ENCODE peak calls at places on chromosomes 2 and 18, in four cellular contexts. O is K562, X is HepG2, R is GM12878. S is an unnamed sample.

GRCh38 chr2:16508061-16508851 is 157.4 kb downstream of the CYRIA start:
- DNase-seq in O (peak), X (peak), R (no peak), S (peak)

GRCh38 chr2:50196775-50197482 is 835.0 kb downstream of the NRXN1 start:
- DNase-seq in O (no peak), X (no peak), R (no peak), S (no peak)

GRCh38 chr2:120177973-120178372 is 45.2 kb downstream of the TMEM185B start:
- DNase-seq in O (no peak), X (no peak), R (no peak), S (no peak)

GRCh38 chr2:54966165-54966819 is 84.0 kb downstream of the RTN4 start:
- DNase-seq in O (no peak), X (no peak), R (no peak), S (no peak)

GRCh38 chr2:156492979-156493378 is 56.8 kb downstream of the GPD2 start:
- DNase-seq in O (no peak), X (no peak), R (no peak), S (no peak)

GRCh38 chr2:100066246-100066645 is 76.1 kb downstream of the AFF3 start:
- DNase-seq in O (no peak), X (no peak), R (no peak), S (no peak)

GRCh38 chr2:183925281-183925680 is 673.0 kb upstream of the ZNF804A start:
- DNase-seq in O (no peak), X (no peak), R (no peak), S (no peak)

GRCh38 chr2:161243312-161243711 is 64.9 kb upstream of the PSMD14 start:
- DNase-seq in O (no peak), X (no peak), R (no peak), S (no peak)

GRCh38 chr2:137828624-137829023 is 135.6 kb upstream of the HNMT start:
- DNase-seq in O (peak), X (no peak), R (no peak), S (no peak)

GRCh38 chr18:3192286-3192685 is 27.5 kb downstream of the MYOM1 start:
- DNase-seq in O (no peak), X (no peak), R (no peak), S (no peak)

GRCh38 chr2:120614901-120615300 is 120.8 kb upstream of the GLI2 start:
- DNase-seq in O (no peak), X (no peak), R (no peak), S (no peak)

GRCh38 chr2:47189635-47190034 is 34.5 kb upstream of the STPG4 start:
- DNase-seq in O (no peak), X (no peak), R (no peak), S (no peak)

GRCh38 chr2:160379399-160379798 is 114.2 kb downstream of the RBMS1 start:
- DNase-seq in O (no peak), X (no peak), R (no peak), S (no peak)

GRCh38 chr2:58545300-58546280 is 304.5 kb upstream of the FANCL start:
- DNase-seq in O (no peak), X (no peak), R (no peak), S (no peak)

GRCh38 chr2:102801098-102801718 is 39.4 kb downstream of the TMEM182 start:
- DNase-seq in O (peak), X (no peak), R (no peak), S (peak)

GRCh38 chr2:180385601-180386201 is 378.6 kb upstream of the CWC22 start:
- DNase-seq in O (no peak), X (no peak), R (no peak), S (no peak)

GRCh38 chr2:61218076-61218816 is 56.3 kb downstream of the C2orf74 start:
- DNase-seq in O (no peak), X (no peak), R (no peak), S (no peak)

GRCh38 chr2:61218817-61219170 is 56.8 kb downstream of the C2orf74 start:
- DNase-seq in O (no peak), X (no peak), R (no peak), S (no peak)

GRCh38 chr2:61221819-61222218 is 59.8 kb downstream of the C2orf74 start:
- DNase-seq in O (no peak), X (no peak), R (no peak), S (no peak)

GRCh38 chr2:61222567-61222966 is 60.6 kb downstream of the C2orf74 start:
- DNase-seq in O (no peak), X (no peak), R (no peak), S (no peak)

DNA sequence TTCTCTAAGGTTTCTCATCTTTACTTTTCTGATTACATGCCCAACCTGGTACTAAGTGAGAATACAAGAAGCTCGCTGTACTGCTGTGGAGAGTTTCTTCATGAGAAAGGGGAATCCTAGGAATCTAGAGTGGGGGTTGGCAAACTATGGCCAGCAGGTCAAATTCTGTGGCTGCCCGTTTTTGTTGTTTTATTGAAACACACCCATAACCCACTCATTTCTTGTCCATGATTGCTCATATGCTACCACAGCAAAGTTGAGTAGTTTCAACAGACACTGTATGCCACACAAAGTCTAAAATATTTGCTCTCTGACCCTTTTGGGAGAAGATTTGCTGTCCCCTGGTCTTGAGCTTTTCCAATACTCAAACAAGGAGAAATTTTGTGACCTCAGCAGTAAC is 58.8 kb downstream of the C2orf74 start:
- DNase-seq in O (no peak), X (no peak), R (no peak), S (no peak)
- TF ChIP-seq CHD4 in O (no peak), X (no peak), R (no peak), S (no peak)

GRCh38 chr2:3481736-3482362 is 37.5 kb downstream of the ADI1 start:
- DNase-seq in O (no peak), X (no peak), R (no peak), S (no peak)
- TF ChIP-seq CHD4 in O (no peak), X (no peak), R (no peak), S (no peak)

GRCh38 chr2:219446101-219446504 is 11.5 kb downstream of the SPEG start:
- DNase-seq in O (no peak), X (no peak), R (no peak), S (no peak)
- TF ChIP-seq CHD4 in O (no peak), X (no peak), R (no peak), S (no peak)

GRCh38 chr2:169656164-169656563 is 38.0 kb downstream of the CFAP210 start:
- DNase-seq in O (no peak), X (no peak), R (no peak), S (no peak)

GRCh38 chr2:169661263-169661662 is 32.9 kb downstream of the CFAP210 start:
- DNase-seq in O (no peak), X (no peak), R (no peak), S (no peak)

GRCh38 chr2:169662744-169663143 is 31.5 kb downstream of the CFAP210 start:
- DNase-seq in O (peak), X (no peak), R (no peak), S (no peak)

GRCh38 chr2:169658877-169659276 is 35.3 kb downstream of the CFAP210 start:
- DNase-seq in O (no peak), X (no peak), R (no peak), S (no peak)

DNA sequence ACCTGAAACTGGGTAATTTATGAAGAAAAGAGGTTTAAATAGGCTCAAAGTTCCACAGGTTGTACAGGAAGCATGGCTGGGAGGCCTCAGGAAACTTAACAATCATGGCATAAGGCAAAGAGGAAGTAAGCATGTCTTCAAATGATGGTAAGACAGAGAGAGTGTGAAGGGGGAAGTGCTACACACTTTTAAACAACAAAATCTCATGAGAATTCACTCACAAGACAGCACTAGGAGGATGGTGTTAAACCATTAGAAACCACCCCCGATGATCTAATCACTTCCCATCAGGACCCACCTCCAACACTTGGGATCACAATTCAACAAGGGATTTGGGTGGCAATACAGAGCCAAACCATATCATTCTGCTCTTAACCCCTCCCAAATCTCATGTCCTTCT is 34.9 kb downstream of the CFAP210 start:
- DNase-seq in O (no peak), X (no peak), R (peak), S (no peak)
- TF ChIP-seq CHD4 in O (no peak), X (no peak), R (no peak), S (no peak)